ENCODE peak calls at places on chromosomes 11 and 22, in four cellular contexts. K is H1, D is H9, P is IMR-90. Q is an unnamed sample.
A peak's percentile ranks its signal among the peaks of the same experiment; 100 is the strongest.

GRCh38 chr11:26584818-26585217 is 12.8 kb upstream of the MUC15 start:
- DNase-seq in K (no peak), D (no peak), P (no peak), Q (no peak)

GRCh38 chr22:39545310-39546063 is 12.9 kb upstream of the RPS19BP1 start:
- DNase-seq in K (no peak), D (peak; percentile 83), P (no peak), Q (peak; percentile 77)

GRCh38 chr11:7347611-7348431 is 96.1 kb downstream of the SYT9 start:
- DNase-seq in K (no peak), D (no peak), P (no peak), Q (no peak)

GRCh38 chr11:56214537-56214936 is 19.5 kb downstream of the OR5T2 start:
- DNase-seq in K (no peak), D (no peak), P (no peak), Q (no peak)

GRCh38 chr22:37224757-37225420 is 12.6 kb upstream of the SSTR3 start:
- DNase-seq in K (no peak), D (no peak), P (no peak), Q (no peak)

GRCh38 chr11:8327761-8328192 is 64.1 kb upstream of the LMO1 start:
- DNase-seq in K (no peak), D (no peak), P (no peak), Q (no peak)

GRCh38 chr11:57323503-57324153 is 1.1 kb downstream of the TNKS1BP1 start:
- DNase-seq in K (no peak), D (no peak), P (peak; percentile 40), Q (no peak)

GRCh38 chr11:66360406-66361073 is 11.0 kb downstream of the SLC29A2 start:
- DNase-seq in K (no peak), D (no peak), P (no peak), Q (no peak)

GRCh38 chr22:30881361-30882180 is 87.0 kb downstream of the MORC2 start:
- DNase-seq in K (no peak), D (no peak), P (no peak), Q (peak; percentile 70)

GRCh38 chr11:72061739-72062396 is 18.5 kb downstream of the NUMA1 start:
- DNase-seq in K (no peak), D (no peak), P (no peak), Q (no peak)

GRCh38 chr11:74949748-74950127 is 672 bp downstream of the SPCS2 start:
- DNase-seq in K (no peak), D (no peak), P (peak; percentile 24), Q (peak; percentile 9)

GRCh38 chr11:40337118-40337517 is 1122.3 kb downstream of the LRRC4C start:
- DNase-seq in K (no peak), D (no peak), P (peak; percentile 67), Q (peak; percentile 3)

GRCh38 chr11:68214173-68215086 is 1.3 kb upstream of the KMT5B start:
- DNase-seq in K (no peak), D (peak; percentile 43), P (no peak), Q (peak; percentile 29)

GRCh38 chr11:110172666-110173065 is 79.5 kb downstream of the ZC3H12C start:
- DNase-seq in K (no peak), D (no peak), P (peak; percentile 22), Q (no peak)

GRCh38 chr11:93549986-93550385 is 6.8 kb upstream of the SMCO4 start:
- DNase-seq in K (no peak), D (no peak), P (no peak), Q (no peak)

GRCh38 chr22:25875461-25875860 is 133.5 kb downstream of the MYO18B start:
- DNase-seq in K (no peak), D (no peak), P (no peak), Q (no peak)

GRCh38 chr11:35165416-35166368 is 26.7 kb downstream of the CD44 start:
- DNase-seq in K (no peak), D (no peak), P (peak; percentile 50), Q (no peak)

GRCh38 chr11:12675951-12676711 is 1.9 kb downstream of the TEAD1 start:
- DNase-seq in K (no peak), D (no peak), P (peak; percentile 63), Q (peak; percentile 55)

GRCh38 chr22:36386351-36386899 is 1.3 kb downstream of the MYH9 start:
- DNase-seq in K (no peak), D (no peak), P (no peak), Q (no peak)

GRCh38 chr11:69541501-69542313 is 60.2 kb downstream of the LINC01488 start:
- DNase-seq in K (no peak), D (no peak), P (peak; percentile 43), Q (no peak)

GRCh38 chr11:70038034-70038834 is 39.9 kb upstream of the ANO1 start:
- DNase-seq in K (no peak), D (peak; percentile 13), P (no peak), Q (no peak)

GRCh38 chr11:69157156-69157821 is 1.6 kb downstream of the SMIM38 start:
- DNase-seq in K (no peak), D (no peak), P (peak; percentile 77), Q (no peak)

GRCh38 chr11:64409278-64409677 is 50.3 kb downstream of the RPS6KA4 start:
- DNase-seq in K (no peak), D (no peak), P (no peak), Q (no peak)

GRCh38 chr22:33139937-33140336 is 81.8 kb upstream of the SYN3 start:
- DNase-seq in K (no peak), D (no peak), P (no peak), Q (peak; percentile 19)

GRCh38 chr11:43810929-43811596 is 69.6 kb upstream of the ALKBH3 start:
- DNase-seq in K (no peak), D (no peak), P (no peak), Q (no peak)

GRCh38 chr22:31947296-31947695 is 3.0 kb downstream of the YWHAH start:
- DNase-seq in K (no peak), D (no peak), P (no peak), Q (peak; percentile 43)

GRCh38 chr11:111344032-111344431 is 35.0 kb downstream of the POU2AF1 start:
- DNase-seq in K (no peak), D (no peak), P (peak; percentile 79), Q (peak; percentile 35)

GRCh38 chr11:45079943-45080719 is 66.3 kb upstream of the PRDM11 start:
- DNase-seq in K (no peak), D (no peak), P (no peak), Q (no peak)

GRCh38 chr11:6319879-6320410 is 356 bp downstream of the CAVIN3 start:
- DNase-seq in K (no peak), D (peak; percentile 89), P (peak; percentile 91), Q (peak; percentile 96)

GRCh38 chr11:64390558-64390957 is 31.6 kb downstream of the RPS6KA4 start:
- DNase-seq in K (no peak), D (no peak), P (no peak), Q (no peak)

GRCh38 chr11:27910186-27910941 is 197.6 kb downstream of the KIF18A start:
- DNase-seq in K (no peak), D (no peak), P (peak; percentile 84), Q (peak; percentile 78)

GRCh38 chr22:19825016-19825339 is 29.7 kb downstream of the GNB1L start:
- DNase-seq in K (no peak), D (no peak), P (no peak), Q (no peak)

GRCh38 chr22:42074153-42074750 is at the start of gene PHETA2:
- DNase-seq in K (no peak), D (peak; percentile 48), P (peak; percentile 25), Q (peak; percentile 46)

GRCh38 chr11:65887723-65888162 is 528 bp downstream of the FIBP start:
- DNase-seq in K (no peak), D (no peak), P (peak; percentile 63), Q (no peak)

GRCh38 chr11:134033696-134034491 is 35.0 kb upstream of the JAM3 start:
- DNase-seq in K (peak; percentile 77), D (peak; percentile 95), P (peak; percentile 85), Q (peak; percentile 98)

GRCh38 chr11:133968300-133968699 is 11.5 kb upstream of the IGSF9B start:
- DNase-seq in K (no peak), D (peak; percentile 59), P (no peak), Q (peak; percentile 34)

GRCh38 chr11:129023968-129024676 is 81.5 kb upstream of the TP53AIP1 start:
- DNase-seq in K (peak; percentile 17), D (peak; percentile 75), P (peak; percentile 5), Q (peak; percentile 88)

GRCh38 chr11:130431806-130432205 is 3.4 kb upstream of the ADAMTS8 start:
- DNase-seq in K (no peak), D (no peak), P (peak; percentile 76), Q (no peak)

GRCh38 chr22:45648320-45649070 is 23.1 kb upstream of the ATXN10 start:
- DNase-seq in K (no peak), D (no peak), P (no peak), Q (no peak)
- H3K56ac ChIP-seq in K (no peak overlapping the region), D (no peak overlapping the region), P (no peak overlapping the region), Q (peak overlapping the region; percentile 5)

GRCh38 chr11:131447268-131447667 is 76.9 kb downstream of the NTM start:
- DNase-seq in K (no peak), D (no peak), P (no peak), Q (no peak)
- H2AK5ac ChIP-seq in K (no peak overlapping the region), D (no peak overlapping the region), P (no peak overlapping the region), Q (no peak overlapping the region)

DNA sequence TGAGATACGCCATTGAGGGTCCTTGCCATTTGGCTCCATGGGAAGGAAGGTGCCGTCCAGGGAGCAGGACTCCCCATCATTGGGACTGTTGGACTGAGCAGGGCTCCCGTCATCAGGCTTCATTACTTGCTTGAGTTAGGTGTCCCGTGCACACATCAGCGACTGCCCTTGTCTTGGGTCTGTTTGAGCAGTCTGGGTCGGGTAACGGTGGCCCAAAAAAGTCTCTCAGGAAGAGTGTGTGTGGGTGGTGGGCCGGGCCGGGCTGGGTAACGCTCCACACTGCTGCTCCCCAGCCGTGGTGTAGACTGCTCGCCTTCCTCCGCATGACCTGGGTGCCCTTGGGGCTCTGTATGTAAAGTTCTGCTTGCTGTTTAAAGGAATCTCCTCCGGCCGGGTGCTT is 293.5 kb downstream of the TBC1D22A start:
- DNase-seq in K (no peak), D (no peak), P (no peak), Q (no peak)
- H3K56ac ChIP-seq in K (no peak overlapping the region), D (no peak overlapping the region), P (no peak overlapping the region), Q (no peak overlapping the region)

GRCh38 chr11:61119571-61119970 is 17.3 kb downstream of the CD5 start:
- DNase-seq in K (no peak), D (no peak), P (no peak), Q (no peak)

GRCh38 chr11:61118004-61118403 is 15.7 kb downstream of the CD5 start:
- DNase-seq in K (no peak), D (no peak), P (no peak), Q (no peak)

GRCh38 chr11:61119055-61119454 is 16.8 kb downstream of the CD5 start:
- DNase-seq in K (no peak), D (no peak), P (no peak), Q (no peak)

GRCh38 chr11:61116426-61117214 is 14.3 kb downstream of the CD5 start:
- DNase-seq in K (no peak), D (no peak), P (no peak), Q (no peak)

GRCh38 chr11:61118406-61118805 is 16.1 kb downstream of the CD5 start:
- DNase-seq in K (no peak), D (no peak), P (no peak), Q (no peak)
- H2AK5ac ChIP-seq in K (no peak overlapping the region), D (no peak overlapping the region), P (no peak overlapping the region), Q (no peak overlapping the region)